ENCODE peak calls at places on chromosomes 1 and 21, in five cellular contexts. A, Q, F, K and D are unnamed samples.

GRCh38 chr1:183022202-183023145 is 746 bp upstream of the LAMC1 start:
- DNase-seq in A (peak; percentile 90), Q (peak; percentile 83), K (peak; percentile 87), F (peak; percentile 98), D (peak; percentile 86)

GRCh38 chr1:59229138-59229537 is 67.8 kb upstream of the FGGY start:
- DNase-seq in Q (no peak), F (peak; percentile 46), A (no peak), K (no peak), D (no peak)

GRCh38 chr1:1169429-1170214 is 4.1 kb upstream of the TTLL10 start:
- DNase-seq in Q (peak; percentile 53), K (no peak), A (peak; percentile 9), F (no peak), D (peak; percentile 75)

GRCh38 chr1:17591814-17592430 is 52.4 kb downstream of the ARHGEF10L start:
- DNase-seq in A (no peak), F (no peak), K (no peak), Q (no peak), D (no peak)

GRCh38 chr1:226405411-226405988 is 2.4 kb downstream of the PARP1 start:
- DNase-seq in Q (peak; percentile 59), F (no peak), A (no peak), K (no peak), D (peak; percentile 77)

GRCh38 chr21:34017127-34017961 is 56.0 kb upstream of the MRPS6 start:
- DNase-seq in K (no peak), A (no peak), Q (no peak), F (no peak), D (no peak)

GRCh38 chr1:228463559-228464455 is 23.4 kb upstream of the RNF187 start:
- DNase-seq in A (no peak), Q (peak; percentile 82), K (no peak), F (peak; percentile 4), D (peak; percentile 83)

GRCh38 chr1:112761714-112762480 is 46.8 kb upstream of the PPM1J start:
- DNase-seq in K (no peak), A (no peak), Q (no peak), F (no peak), D (no peak)

GRCh38 chr1:184555665-184556641 is 169.1 kb downstream of the C1orf21 start:
- DNase-seq in K (no peak), F (no peak), Q (no peak), A (peak; percentile 20), D (no peak)

GRCh38 chr1:28601696-28602095 is 9.6 kb downstream of the RAB42 start:
- DNase-seq in F (peak; percentile 97), K (peak; percentile 52), Q (no peak), A (no peak), D (no peak)

GRCh38 chr1:47437518-47438320 is at the start of gene FOXD2:
- DNase-seq in F (peak; percentile 66), A (peak; percentile 85), Q (peak; percentile 99), K (peak; percentile 62), D (peak; percentile 97)
- TF ChIP-seq POLR2A in F (peak; percentile 37), A (peak; percentile 62), Q (no peak), K (no peak), D (no peak)

GRCh38 chr1:74822851-74823443 is 90.0 kb downstream of the TYW3 start:
- DNase-seq in Q (no peak), K (no peak), A (no peak), F (peak; percentile 59), D (no peak)
- TF ChIP-seq POLR2A in Q (no peak), K (no peak), A (no peak), F (no peak), D (no peak)

DNA sequence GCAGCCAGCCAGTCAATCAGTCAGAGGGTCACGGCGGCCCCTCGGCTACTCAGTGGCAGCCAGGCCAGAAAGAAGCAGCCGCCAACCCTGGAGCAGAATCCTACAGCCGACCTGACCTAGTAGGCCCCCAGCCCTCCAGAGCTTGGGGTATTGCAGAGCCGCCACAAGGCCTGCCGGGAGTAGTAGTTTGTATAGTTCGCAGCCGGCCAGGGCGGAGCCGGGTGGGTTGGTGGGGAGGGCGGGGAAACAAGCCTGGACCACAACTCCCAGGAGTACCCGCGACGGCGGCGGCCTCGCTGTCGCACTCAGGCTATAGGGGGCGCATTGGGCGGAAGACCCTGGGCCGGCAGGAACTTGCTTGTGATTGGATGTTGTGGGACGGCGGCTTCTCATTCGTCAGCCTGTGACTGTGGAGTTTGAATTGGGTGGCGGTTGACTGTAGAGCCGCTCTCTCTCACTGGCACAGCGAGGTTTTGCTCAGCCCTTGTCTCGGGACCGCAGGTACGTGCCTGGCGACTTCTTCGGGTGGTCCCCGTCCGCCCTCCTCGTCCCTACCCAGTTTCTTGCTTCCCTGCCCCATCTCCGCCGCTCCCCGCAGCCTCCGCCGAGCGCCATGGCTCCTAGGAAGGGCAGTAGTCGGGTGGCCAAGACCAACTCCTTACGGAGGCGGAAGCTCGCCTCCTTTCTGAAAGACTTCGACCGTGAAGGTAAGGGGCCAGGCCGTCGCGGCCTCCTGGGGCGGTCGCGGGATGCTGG is at the start of gene CDCA8:
- DNase-seq in A (peak; percentile 98), K (peak; percentile 95), Q (peak; percentile 97), F (peak; percentile 97), D (peak; percentile 99)
- TF ChIP-seq POLR2A in A (peak; percentile 55), K (no peak), Q (peak; percentile 72), F (peak; percentile 60), D (no peak)

GRCh38 chr1:160205242-160205973 is at the start of gene PEA15:
- DNase-seq in Q (peak; percentile 82), K (peak; percentile 79), F (peak; percentile 35), A (peak; percentile 85), D (peak; percentile 93)
- TF ChIP-seq POLR2A in Q (no peak), K (peak; percentile 80), F (peak; percentile 73), A (peak; percentile 83), D (peak; percentile 59)

DNA sequence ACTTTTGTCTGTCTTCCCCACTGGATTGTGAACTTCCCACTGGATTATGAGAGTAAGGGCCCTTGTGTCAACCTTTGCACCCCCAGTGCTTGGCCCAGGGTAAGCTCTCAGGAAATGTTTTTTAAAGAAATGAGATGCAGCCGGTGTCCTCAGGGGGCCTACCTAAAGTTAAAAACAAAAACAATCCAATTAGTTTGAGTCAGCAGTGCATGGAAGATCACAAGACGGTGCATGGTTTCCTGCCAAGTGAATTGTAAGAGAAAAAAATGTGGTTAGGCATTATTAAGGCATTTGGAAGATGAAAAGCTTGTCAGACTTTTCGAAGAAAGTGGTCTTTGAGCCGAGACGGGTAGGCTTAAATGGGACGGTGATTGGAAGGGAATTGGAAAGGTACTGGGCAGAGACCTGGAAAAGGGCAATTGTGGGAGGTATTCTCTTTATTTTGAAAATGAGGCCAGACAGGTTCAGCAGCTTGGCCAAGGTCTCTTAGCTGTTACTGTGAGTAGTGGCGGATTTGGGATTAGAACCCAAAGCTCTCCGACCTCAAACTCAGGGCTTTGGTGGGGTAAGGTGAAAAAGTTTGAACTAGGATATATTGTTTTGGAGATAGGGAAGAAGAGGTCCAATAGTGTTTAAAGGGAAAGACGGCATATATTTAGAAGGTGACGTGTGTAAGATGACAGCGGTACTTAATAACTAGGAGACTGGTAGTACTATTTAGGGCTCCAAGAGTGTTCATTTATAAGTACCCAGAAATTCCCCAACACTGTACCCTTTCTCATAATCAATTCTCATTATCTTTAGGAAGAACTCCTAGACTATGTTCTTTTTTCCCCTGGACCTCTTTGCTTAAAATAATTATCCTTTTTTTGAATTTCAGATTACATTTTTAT is 1.2 kb downstream of the LYPLAL1 start:
- DNase-seq in Q (no peak), A (peak; percentile 13), F (peak; percentile 90), K (peak; percentile 37), D (no peak)
- TF ChIP-seq POLR2A in Q (no peak), A (no peak), F (peak; percentile 26), K (no peak), D (no peak)

DNA sequence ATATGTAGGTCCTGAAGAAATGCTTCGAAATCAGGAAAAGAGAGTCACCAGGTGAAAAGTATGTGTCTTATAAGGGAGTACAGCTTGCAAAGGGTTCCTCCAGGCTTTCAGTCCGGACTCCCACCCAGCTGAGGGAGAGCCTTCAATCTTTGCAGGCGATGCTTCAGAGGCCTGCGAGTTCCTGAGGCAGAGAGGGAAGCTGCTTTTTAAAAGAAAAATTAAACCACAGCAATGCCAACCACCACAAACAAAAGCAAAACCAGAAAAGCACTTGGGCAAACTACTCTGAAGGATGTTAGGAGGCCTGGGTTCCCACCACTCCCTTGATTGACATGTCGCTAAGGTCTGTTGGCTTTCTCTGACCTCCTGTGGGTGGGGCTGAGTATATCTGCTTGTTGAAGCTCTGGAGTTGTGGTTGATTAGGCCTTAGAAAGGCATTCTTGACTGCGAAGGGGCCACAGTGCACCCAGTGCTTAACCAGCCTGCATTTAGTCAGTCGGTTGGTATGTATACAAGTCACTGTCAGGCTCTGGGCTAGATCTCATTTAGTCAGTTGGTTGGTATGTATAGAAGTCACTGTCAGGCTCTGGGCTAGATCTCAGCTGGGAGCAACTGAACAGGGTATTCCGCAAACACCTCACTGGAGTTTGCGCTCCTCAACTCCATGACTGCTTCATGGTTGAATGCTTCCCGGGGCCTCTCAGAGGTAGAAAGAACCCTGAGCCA is 1.2 kb downstream of the NIPAL3 start:
- DNase-seq in A (no peak), F (peak; percentile 100), Q (no peak), K (no peak), D (no peak)
- TF ChIP-seq POLR2A in A (no peak), F (peak; percentile 67), Q (no peak), K (no peak), D (no peak)

DNA sequence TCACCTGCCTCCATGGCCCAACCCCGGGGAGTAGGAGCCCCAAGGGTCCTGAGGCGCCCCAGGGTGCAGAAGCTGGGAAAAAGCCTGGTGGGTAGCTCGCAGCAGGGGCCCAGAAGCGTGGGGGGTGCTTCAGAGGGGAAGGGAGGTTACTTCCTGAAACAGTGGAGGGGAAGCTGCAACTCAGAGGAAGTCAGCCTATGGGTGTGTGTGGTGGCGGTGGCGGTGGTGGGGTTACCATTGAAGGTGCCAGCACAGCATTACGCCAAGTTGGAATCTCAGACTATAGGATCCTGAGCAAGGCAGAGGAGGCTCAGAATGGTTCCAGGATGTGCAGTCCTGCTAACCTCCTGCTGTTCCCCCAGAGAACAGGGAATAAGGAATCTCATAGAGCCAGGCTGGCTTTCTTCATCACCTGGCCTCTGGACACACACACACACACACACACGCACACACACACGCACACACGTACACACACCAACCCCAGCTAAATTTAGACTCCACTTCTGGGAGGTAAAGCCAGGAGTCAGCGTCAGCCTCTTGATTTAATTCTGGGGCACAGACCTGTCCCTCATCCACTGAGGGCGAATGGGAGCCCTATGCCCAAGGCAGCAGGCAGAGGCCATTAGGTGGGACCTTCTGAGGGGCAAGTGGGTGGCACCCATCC is 1.3 kb downstream of the DENND4B start:
- DNase-seq in Q (no peak), F (peak; percentile 46), A (peak; percentile 76), K (peak; percentile 41), D (peak; percentile 95)
- TF ChIP-seq POLR2A in Q (no peak), F (no peak), A (no peak), K (no peak), D (no peak)

DNA sequence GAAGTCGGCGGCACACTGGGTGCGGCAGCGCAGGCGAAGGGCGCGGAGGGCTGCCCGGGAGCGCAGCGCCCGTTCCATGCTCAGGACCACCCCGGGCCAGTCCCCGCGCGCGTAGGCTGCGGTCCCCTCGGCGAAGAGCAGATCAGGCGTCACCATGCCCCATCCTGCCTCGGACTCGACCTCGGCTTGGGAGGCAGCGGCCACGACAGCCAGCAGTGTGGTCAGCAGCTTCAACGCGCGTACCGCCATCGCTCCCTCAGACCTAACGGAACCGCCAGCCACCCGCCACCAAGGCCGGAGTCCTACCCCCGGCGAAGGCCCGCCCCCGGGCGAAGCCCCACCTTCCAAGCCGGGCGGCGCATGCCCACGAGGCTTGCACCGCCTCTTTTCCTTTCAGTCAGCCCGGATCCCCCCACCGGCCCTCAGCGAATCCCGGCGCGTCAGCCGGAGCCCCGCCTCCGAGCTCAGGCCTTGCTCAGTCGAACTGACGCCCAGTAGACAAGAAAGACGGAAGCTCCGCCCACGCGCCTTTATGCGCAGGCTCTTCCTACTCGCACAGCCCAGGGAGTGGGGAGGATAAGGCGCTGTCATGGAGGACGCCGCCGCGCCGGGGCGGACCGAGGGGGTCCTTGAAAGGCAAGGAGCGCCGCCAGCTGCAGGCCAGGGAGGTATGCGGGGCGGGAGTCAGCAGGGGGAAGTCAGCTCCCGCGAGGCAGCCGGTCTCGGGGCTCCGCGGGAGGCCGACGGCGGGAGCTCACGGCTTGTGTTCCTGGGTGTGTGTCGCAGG is at the start of the genes C1orf50 and P3H1:
- DNase-seq in K (peak; percentile 100), A (peak; percentile 100), F (peak; percentile 98), Q (peak; percentile 99), D (peak; percentile 100)
- TF ChIP-seq POLR2A in K (peak; percentile 88), A (peak; percentile 99), F (peak; percentile 83), Q (no peak), D (peak; percentile 94)